ENCODE peak calls at places on chromosome 18, in six cellular contexts. D is A549, N is MM.1S, T is thyroid gland, M is testis, R is OCI-LY7. G is an unnamed sample.

GRCh38 chr18:30106356-30106755 is 936.2 kb downstream of the DSC3 start:
- DNase-seq in D (no peak), R (no peak), M (no peak), T (no peak), N (no peak), G (no peak)

GRCh38 chr18:47254341-47254939 is 3.0 kb upstream of the SKOR2 start:
- DNase-seq in D (no peak), T (peak; percentile 50), N (no peak), M (peak; percentile 75), R (no peak), G (no peak)

GRCh38 chr18:36155960-36156757 is 26.5 kb downstream of the ELP2 start:
- DNase-seq in M (no peak), D (no peak), N (no peak), R (no peak), T (no peak), G (no peak)

GRCh38 chr18:22018366-22018765 is 151.0 kb upstream of the GATA6 start:
- DNase-seq in M (no peak), N (no peak), D (no peak), T (no peak), R (no peak), G (no peak)

GRCh38 chr18:61753373-61753772 is 139.4 kb downstream of the RNF152 start:
- DNase-seq in M (no peak), T (no peak), R (no peak), N (no peak), D (no peak), G (no peak)

GRCh38 chr18:63578357-63578958 is 8.7 kb upstream of the SERPINB13 start:
- DNase-seq in T (peak; percentile 8), D (peak; percentile 37), R (peak; percentile 28), M (peak; percentile 61), N (peak; percentile 25), G (no peak)

GRCh38 chr18:48124857-48125626 is 194.6 kb upstream of the SMAD2 start:
- DNase-seq in R (no peak), D (no peak), T (no peak), N (no peak), M (no peak), G (no peak)

GRCh38 chr18:14075196-14075595 is 57.0 kb downstream of the ZNF519 start:
- DNase-seq in M (no peak), N (no peak), T (no peak), R (no peak), D (no peak), G (no peak)

GRCh38 chr18:13253786-13254755 is 35.5 kb downstream of the LDLRAD4 start:
- DNase-seq in T (no peak), D (no peak), M (no peak), R (no peak), N (no peak), G (no peak)

GRCh38 chr18:63286926-63287325 is 32.6 kb downstream of the BCL2 start:
- DNase-seq in M (no peak), D (no peak), T (no peak), N (no peak), R (no peak), G (peak; percentile 47)

GRCh38 chr18:906416-907170 is 1.9 kb downstream of the ADCYAP1 start:
- DNase-seq in M (no peak), T (no peak), N (no peak), R (no peak), D (no peak), G (peak; percentile 24)

GRCh38 chr18:10560457-10561045 is 34.7 kb downstream of the NAPG start:
- DNase-seq in T (peak; percentile 85), N (peak; percentile 52), R (peak; percentile 74), M (peak; percentile 88), D (peak; percentile 53), G (no peak)

GRCh38 chr18:34709631-34710429 is at the start of gene DTNA:
- DNase-seq in N (no peak), T (no peak), M (peak; percentile 51), D (no peak), R (no peak), G (no peak)

GRCh38 chr18:78571063-78571785 is 408.4 kb upstream of the SALL3 start:
- DNase-seq in T (no peak), D (no peak), N (no peak), M (no peak), R (no peak), G (peak; percentile 77)

GRCh38 chr18:6056171-6056932 is 161.0 kb upstream of the TMEM200C start:
- DNase-seq in D (no peak), N (no peak), R (no peak), M (no peak), T (no peak), G (no peak)

GRCh38 chr18:74604366-74604765 is 6.7 kb downstream of the ZNF407 start:
- DNase-seq in N (no peak), R (no peak), D (no peak), M (no peak), T (no peak), G (peak; percentile 68)
- H3K4me1 ChIP-seq in N (peaks cover 15% of the 10 kb centered on the region), R (peaks cover under 1% of the 10 kb centered on the region), D (no peaks in the 10 kb centered on the region), M (peaks cover under 1% of the 10 kb centered on the region), T (peaks cover 2% of the 10 kb centered on the region), G (peaks cover 21% of the 10 kb centered on the region)

GRCh38 chr18:3720818-3721545 is 271.0 kb downstream of the TGIF1 start:
- DNase-seq in M (no peak), R (peak; percentile 40), D (no peak), N (no peak), T (no peak), G (no peak)

GRCh38 chr18:3721771-3722661 is 272.0 kb downstream of the TGIF1 start:
- DNase-seq in N (no peak), T (no peak), R (no peak), D (no peak), M (no peak), G (no peak)

GRCh38 chr18:3725100-3725499 is 275.1 kb downstream of the TGIF1 start:
- DNase-seq in T (no peak), R (peak; percentile 34), N (no peak), M (no peak), D (no peak), G (no peak)

GRCh38 chr18:3723554-3723953 is 273.6 kb downstream of the TGIF1 start:
- DNase-seq in T (no peak), R (no peak), M (no peak), D (no peak), N (no peak), G (peak; percentile 29)

DNA sequence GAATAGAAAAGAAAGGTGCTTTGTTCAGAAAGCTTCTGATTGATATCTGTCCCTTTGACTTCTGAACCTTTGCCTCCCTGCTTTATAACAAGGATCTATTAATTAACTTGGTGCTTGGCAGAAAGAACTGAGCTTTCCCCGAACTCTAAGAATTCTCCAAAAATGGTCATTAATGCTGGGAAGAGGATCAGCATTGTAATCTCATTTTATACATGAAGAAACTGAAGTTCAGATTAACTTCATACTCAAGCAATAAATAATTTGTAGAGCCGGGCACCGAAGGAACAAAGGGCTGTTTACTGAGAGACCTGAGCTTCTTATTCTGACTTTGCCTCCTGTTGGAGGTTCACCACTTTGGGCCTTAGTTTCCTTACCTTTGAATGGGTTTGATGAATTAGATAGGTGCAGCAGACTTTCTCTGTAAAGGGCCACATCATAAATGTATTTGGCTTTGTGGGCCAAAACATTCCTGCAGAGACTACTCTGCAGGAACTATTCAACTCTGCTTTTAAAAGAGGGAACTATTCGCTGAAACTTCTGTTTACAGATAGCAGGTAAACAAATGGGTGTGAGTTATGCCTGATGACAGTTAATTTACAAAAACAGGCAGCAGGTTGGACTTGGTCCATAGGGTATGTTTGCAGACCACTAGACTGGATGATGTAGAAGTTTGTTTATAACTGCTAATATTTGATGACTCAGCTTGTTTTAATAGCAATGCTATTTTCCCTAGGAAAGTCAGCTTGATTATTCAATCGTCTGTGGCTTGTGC is 272.9 kb downstream of the TGIF1 start:
- DNase-seq in M (no peak), N (no peak), T (no peak), R (no peak), D (peak; percentile 13), G (peak; percentile 39)
- H3K4me1 ChIP-seq in M (peaks cover 16% of the 10 kb centered on the region), N (no peaks in the 10 kb centered on the region), T (peaks cover 52% of the 10 kb centered on the region), R (peaks cover 73% of the 10 kb centered on the region), D (peaks cover 34% of the 10 kb centered on the region), G (peaks cover 23% of the 10 kb centered on the region)

DNA sequence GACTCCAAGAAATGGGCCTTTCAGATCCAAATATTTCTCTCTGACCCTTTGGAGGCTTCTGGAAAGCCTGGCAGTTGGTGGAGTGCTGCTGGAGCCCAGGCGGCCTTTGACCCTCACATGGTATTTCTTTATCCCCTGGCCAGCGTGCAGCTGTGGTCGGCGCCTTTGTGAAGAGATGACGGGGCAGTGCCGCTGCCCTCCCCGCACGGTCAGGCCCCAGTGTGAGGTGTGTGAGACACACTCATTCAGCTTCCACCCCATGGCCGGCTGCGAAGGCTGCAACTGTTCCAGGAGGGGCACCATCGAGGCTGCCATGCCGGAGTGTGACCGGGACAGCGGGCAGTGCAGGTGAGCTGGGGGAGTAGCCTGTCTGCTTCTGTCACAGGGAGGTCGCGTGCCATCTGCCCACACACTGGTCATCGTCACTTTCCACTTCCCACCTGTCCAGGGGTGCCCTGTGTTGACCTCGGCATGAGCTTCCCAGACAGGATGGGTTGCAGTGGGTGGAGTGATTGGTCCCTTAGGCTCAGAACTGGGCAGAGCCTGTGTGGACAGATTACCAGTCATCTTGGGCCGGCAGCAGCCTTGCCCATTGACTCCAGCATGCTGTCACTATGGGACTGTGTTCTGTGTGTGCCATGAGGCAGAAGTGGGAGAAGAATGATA is 158.2 kb downstream of the LAMA3 start:
- DNase-seq in D (no peak), R (no peak), N (no peak), M (no peak), T (no peak), G (no peak)
- H3K4me1 ChIP-seq in D (no peaks in the 10 kb centered on the region), R (peaks cover 17% of the 10 kb centered on the region), N (no peaks in the 10 kb centered on the region), M (peaks cover 8% of the 10 kb centered on the region), T (no peaks in the 10 kb centered on the region), G (no peaks in the 10 kb centered on the region)

GRCh38 chr18:57436965-57437333 is 1.8 kb downstream of the ONECUT2 start:
- DNase-seq in R (no peak), D (no peak), M (no peak), T (no peak), N (no peak), G (no peak)

GRCh38 chr18:57439617-57439975 is 4.4 kb downstream of the ONECUT2 start:
- DNase-seq in M (no peak), D (no peak), R (no peak), T (no peak), N (no peak), G (no peak)

GRCh38 chr18:57437433-57437781 is 2.2 kb downstream of the ONECUT2 start:
- DNase-seq in M (no peak), N (no peak), T (no peak), D (peak; percentile 24), R (no peak), G (no peak)

GRCh38 chr18:57438669-57439616 is 3.8 kb downstream of the ONECUT2 start:
- DNase-seq in T (no peak), R (no peak), N (no peak), D (peak; percentile 43), M (no peak), G (no peak)

DNA sequence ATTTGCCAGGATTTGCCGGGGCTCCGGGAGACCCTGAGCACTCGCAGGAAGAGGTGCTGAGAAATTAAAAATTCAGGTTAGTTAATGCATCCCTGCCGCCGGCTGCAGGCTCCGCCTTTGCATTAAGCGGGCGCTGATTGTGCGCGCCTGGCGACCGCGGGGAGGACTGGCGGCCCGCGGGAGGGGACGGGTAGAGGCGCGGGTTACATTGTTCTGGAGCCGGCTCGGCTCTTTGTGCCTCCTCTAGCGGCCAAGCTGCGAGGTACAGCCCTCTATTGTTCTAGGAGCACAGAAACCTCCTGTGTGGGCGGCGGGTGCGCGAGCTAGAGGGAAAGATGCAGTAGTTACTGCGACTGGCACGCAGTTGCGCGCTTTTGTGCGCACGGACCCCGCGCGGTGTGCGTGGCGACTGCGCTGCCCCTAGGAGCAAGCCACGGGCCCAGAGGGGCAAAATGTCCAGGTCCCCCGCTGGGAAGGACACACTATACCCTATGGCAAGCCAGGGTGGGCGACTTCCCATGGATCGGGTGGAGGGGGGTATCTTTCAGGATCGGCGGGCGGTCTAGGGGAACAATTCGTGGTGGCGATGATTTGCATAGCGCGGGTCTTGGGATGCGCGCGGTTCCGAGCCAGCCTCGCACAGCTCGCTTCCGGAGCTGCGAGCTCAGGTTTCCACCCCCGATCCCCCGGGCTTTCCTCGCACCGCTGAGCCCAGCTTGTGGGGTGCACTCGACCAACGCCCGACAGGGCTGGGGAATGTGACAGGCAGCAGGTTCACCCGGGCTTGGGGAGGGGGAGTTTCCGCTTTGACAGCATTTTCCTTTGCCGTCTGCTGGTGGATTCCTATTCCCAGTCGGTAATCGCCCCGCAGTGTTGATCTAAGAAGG is 2.9 kb downstream of the ONECUT2 start:
- DNase-seq in R (no peak), T (peak; percentile 44), M (peak; percentile 75), N (no peak), D (peak; percentile 82), G (no peak)
- H3K4me1 ChIP-seq in R (no peaks in the 10 kb centered on the region), T (peaks cover 67% of the 10 kb centered on the region), M (peaks cover 23% of the 10 kb centered on the region), N (no peaks in the 10 kb centered on the region), D (peaks cover 8% of the 10 kb centered on the region), G (peaks cover 80% of the 10 kb centered on the region)